ENCODE peak calls at places on chromosomes 16 and 17, in six cellular contexts. A, T, S, P, W and I are unnamed samples.

GRCh38 chr17:9291912-9292562 is 270.7 kb downstream of the NTN1 start:
- DNase-seq in A (peak), P (peak), T (peak), W (no peak), S (no peak), I (peak)

GRCh38 chr16:4052801-4053662 is 63.2 kb downstream of the ADCY9 start:
- DNase-seq in P (no peak), S (peak), T (peak), W (no peak), A (peak), I (peak)

GRCh38 chr16:22878955-22879354 is 65.0 kb downstream of the HS3ST2 start:
- DNase-seq in W (no peak), S (no peak), T (no peak), P (no peak), A (no peak), I (no peak)

GRCh38 chr17:17215575-17215974 is 9.4 kb upstream of the PLD6 start:
- DNase-seq in P (no peak), W (no peak), A (no peak), T (no peak), S (no peak), I (no peak)

GRCh38 chr16:83561876-83562275 is 245.9 kb upstream of the HSBP1 start:
- DNase-seq in S (no peak), P (no peak), A (peak), T (no peak), W (no peak), I (no peak)

GRCh38 chr17:5050281-5050680 is 15.1 kb upstream of the SLC52A1 start:
- DNase-seq in T (no peak), A (no peak), S (no peak), P (no peak), W (no peak), I (no peak)

GRCh38 chr17:32342603-32343325 is 791 bp upstream of the C17orf75 start:
- DNase-seq in T (no peak), S (no peak), P (no peak), W (no peak), A (no peak), I (no peak)

GRCh38 chr17:31588034-31588433 is 196.6 kb downstream of the RAB11FIP4 start:
- DNase-seq in A (no peak), S (no peak), T (no peak), W (no peak), P (no peak), I (no peak)

GRCh38 chr17:2017274-2017941 is 7.7 kb downstream of the RTN4RL1 start:
- DNase-seq in W (no peak), A (peak), T (no peak), S (no peak), P (no peak), I (peak)